ENCODE peak calls at places on chromosomes 11 and 22, in eight cellular contexts. L is body of pancreas; A is transverse colon; E is pancreas; G is uterus; J is effector memory CD4-positive, alpha-beta T cell; U is psoas muscle; T is colonic mucosa. V is an unnamed sample.

GRCh38 chr11:73507086-73507485 is 90.8 kb downstream of the FAM168A start:
- DNase-seq in E (no peak), L (no peak), A (no peak), T (no peak), G (no peak), U (no peak), J (no peak), V (no peak)

GRCh38 chr22:36385491-36386350 is 2.0 kb downstream of the MYH9 start:
- DNase-seq in L (peak; percentile 94), E (peak; percentile 92), T (peak; percentile 58), G (peak; percentile 61), A (peak; percentile 61), J (peak; percentile 76), U (peak; percentile 76), V (peak; percentile 83)

GRCh38 chr22:34702279-34702678 is 363.7 kb upstream of the ISX start:
- DNase-seq in T (peak; percentile 39), J (no peak), E (no peak), G (no peak), A (peak; percentile 8), L (no peak), U (no peak), V (no peak)

GRCh38 chr11:110921742-110922200 is 209.5 kb upstream of the ARHGAP20 start:
- DNase-seq in L (peak; percentile 54), A (no peak), J (no peak), T (no peak), G (peak; percentile 82), E (peak; percentile 60), U (no peak), V (peak; percentile 32)

GRCh38 chr11:77009533-77010160 is 24.6 kb upstream of the B3GNT6 start:
- DNase-seq in L (no peak), G (no peak), E (no peak), A (no peak), T (no peak), U (no peak), J (no peak), V (no peak)

GRCh38 chr11:64220271-64220670 is 5.7 kb downstream of the TRPT1 start:
- DNase-seq in T (no peak), L (no peak), A (no peak), E (no peak), J (no peak), U (no peak), G (no peak), V (no peak)

GRCh38 chr11:2926611-2927492 is 2.4 kb downstream of the PHLDA2 start:
- DNase-seq in G (no peak), U (peak; percentile 25), J (no peak), T (no peak), A (peak; percentile 9), L (no peak), E (no peak), V (no peak)

GRCh38 chr11:66814678-66815077 is 28.6 kb upstream of the RCE1 start:
- DNase-seq in A (no peak), T (no peak), U (no peak), J (no peak), E (no peak), G (no peak), L (no peak), V (no peak)

GRCh38 chr11:12157241-12157661 is 46.9 kb downstream of the MICAL2 start:
- DNase-seq in L (no peak), T (no peak), E (no peak), J (no peak), A (no peak), G (no peak), U (no peak), V (no peak)

DNA sequence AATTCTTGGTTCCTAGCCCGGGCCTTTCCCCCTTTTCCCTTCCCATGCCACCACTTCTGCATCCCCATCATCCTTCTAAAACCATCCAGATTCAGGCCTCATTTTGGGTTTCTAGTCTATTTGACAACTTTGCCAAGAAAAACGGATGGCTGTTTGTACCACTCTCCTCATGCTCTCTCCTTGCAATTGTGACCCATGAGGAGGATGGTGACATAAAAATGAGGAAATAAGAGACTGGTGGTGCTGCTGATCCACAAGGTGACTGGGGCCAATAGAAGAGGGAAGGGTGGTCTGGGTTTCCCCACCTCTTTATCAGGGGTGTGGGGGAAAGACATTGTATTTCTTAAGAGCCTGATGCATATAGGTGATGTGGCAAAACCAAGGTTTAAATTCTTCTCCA is 1.0 kb downstream of the MS4A4A start:
- DNase-seq in L (no peak), A (no peak), G (no peak), T (no peak), E (no peak), U (no peak), J (no peak), V (no peak)
- H3K4me1 ChIP-seq in L (no peaks in the 10 kb centered on the region), A (no peaks in the 10 kb centered on the region), G (no peaks in the 10 kb centered on the region), T (no peaks in the 10 kb centered on the region), E (no peaks in the 10 kb centered on the region), U (no peaks in the 10 kb centered on the region), J (no peaks in the 10 kb centered on the region), V (no peaks in the 10 kb centered on the region)

GRCh38 chr11:30876228-30876627 is 290.1 kb upstream of the MPPED2 start:
- DNase-seq in L (no peak), U (no peak), A (no peak), E (no peak), T (no peak), G (no peak), J (no peak), V (no peak)

GRCh38 chr11:30878400-30878799 is 292.2 kb upstream of the MPPED2 start:
- DNase-seq in G (no peak), A (no peak), T (no peak), U (no peak), E (no peak), J (no peak), L (no peak), V (no peak)

GRCh38 chr11:30868495-30869130 is 282.5 kb upstream of the MPPED2 start:
- DNase-seq in G (no peak), L (no peak), U (no peak), J (no peak), T (no peak), A (no peak), E (no peak), V (no peak)

GRCh38 chr11:30876656-30877371 is 290.7 kb upstream of the MPPED2 start:
- DNase-seq in G (no peak), U (no peak), L (no peak), E (no peak), A (no peak), J (no peak), T (no peak), V (no peak)

DNA sequence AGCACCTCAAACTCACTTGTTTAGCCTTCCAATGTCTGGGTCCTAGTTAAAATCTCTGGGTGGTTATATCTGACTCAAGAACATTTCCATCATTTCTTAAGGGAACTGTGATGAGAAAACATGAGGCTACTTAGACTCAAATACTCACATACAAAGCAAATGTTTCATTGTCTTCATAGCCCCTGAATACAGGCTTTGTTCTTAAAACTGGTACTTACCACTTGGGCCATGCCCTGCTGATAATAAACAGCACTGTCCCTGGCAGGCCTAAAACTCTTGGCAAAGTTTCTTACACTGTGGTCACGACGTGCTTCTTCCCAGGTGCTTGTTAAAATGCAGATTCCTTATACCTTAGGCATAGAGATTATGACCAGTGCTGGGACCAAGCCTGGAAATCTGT is 287.8 kb upstream of the MPPED2 start:
- DNase-seq in U (no peak), E (no peak), G (no peak), J (no peak), L (no peak), T (no peak), A (no peak), V (no peak)
- H3K27ac ChIP-seq in U (no peak overlapping the region), E (no peak overlapping the region), G (no peak overlapping the region), J (no peak overlapping the region), L (no peak overlapping the region), T (no peak overlapping the region), A (no peak overlapping the region), V (no peak overlapping the region)

DNA sequence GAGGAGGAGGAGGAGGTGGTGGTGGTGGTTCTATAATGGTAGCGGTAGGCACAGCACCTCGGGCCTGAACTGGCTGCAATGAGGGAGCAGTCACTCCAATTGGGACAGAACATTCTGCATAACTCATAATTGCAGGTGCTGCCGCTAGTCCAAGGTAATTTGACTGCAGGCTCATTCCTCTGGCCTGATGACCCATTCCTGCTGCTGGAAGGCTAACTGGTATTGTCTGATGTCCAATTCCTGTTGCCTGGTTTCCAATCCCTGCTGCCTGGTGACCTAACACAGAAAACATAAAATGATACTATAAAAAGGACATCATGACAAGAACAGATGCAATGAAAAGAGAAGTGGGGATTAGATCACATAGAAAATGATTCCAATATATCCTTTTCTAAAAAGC is 7.9 kb upstream of the AGBL2 start:
- DNase-seq in L (no peak), G (no peak), A (no peak), T (no peak), J (no peak), E (no peak), U (no peak), V (no peak)
- H3K36me3 ChIP-seq in L (peaks cover 21% of the 10 kb centered on the region), G (no peaks in the 10 kb centered on the region), A (peaks cover 77% of the 10 kb centered on the region), T (peaks cover 11% of the 10 kb centered on the region), J (peaks cover 80% of the 10 kb centered on the region), E (no peaks in the 10 kb centered on the region), U (peaks cover 99% of the 10 kb centered on the region), V (peaks cover 35% of the 10 kb centered on the region)

GRCh38 chr11:8480858-8481257 is 113.2 kb downstream of the STK33 start:
- DNase-seq in L (no peak), J (no peak), G (no peak), E (no peak), T (no peak), A (no peak), U (no peak), V (no peak)

GRCh38 chr11:8477680-8478079 is 116.3 kb downstream of the STK33 start:
- DNase-seq in L (no peak), G (no peak), A (no peak), T (no peak), U (no peak), J (no peak), E (no peak), V (no peak)

GRCh38 chr11:8477151-8477550 is 116.9 kb downstream of the STK33 start:
- DNase-seq in L (no peak), E (no peak), T (no peak), J (no peak), G (no peak), U (no peak), A (no peak), V (no peak)
- H3K4me1 ChIP-seq in L (no peaks in the 10 kb centered on the region), E (no peaks in the 10 kb centered on the region), T (no peaks in the 10 kb centered on the region), J (no peaks in the 10 kb centered on the region), G (no peaks in the 10 kb centered on the region), U (no peaks in the 10 kb centered on the region), A (no peaks in the 10 kb centered on the region), V (no peaks in the 10 kb centered on the region)